ENCODE peak calls at places on chromosomes 4 and X, in seven cellular contexts. H is right lobe of liver, T is fibroblast of lung, E is Caco-2, C is AG04450, O is tibial nerve, X is cardiac muscle cell. S is an unnamed sample. For H3K9me3, the result is how much of the 10 kb centered on the place peaks cover.

GRCh38 chrX:152641996-152642395 is 4.3 kb downstream of the GABRQ start:
- DNase-seq in H (no peak), X (peak), E (peak), T (peak), O (no peak), C (no peak), S (no peak)

GRCh38 chr4:30714408-30715031 is 5.6 kb upstream of the PCDH7 start:
- DNase-seq in X (peak), E (peak), C (no peak), O (peak), T (peak), H (no peak), S (peak)

GRCh38 chr4:107930821-107931774 is at the start of gene CYP2U1:
- DNase-seq in X (peak), E (peak), O (peak), H (peak), C (peak), T (peak), S (peak)

GRCh38 chr4:70895405-70895804 is 6.8 kb upstream of the MOB1B start:
- DNase-seq in X (peak), T (no peak), O (no peak), E (no peak), C (no peak), H (no peak), S (no peak)

GRCh38 chr4:186719925-186720694 is 3.5 kb downstream of the FAT1 start:
- DNase-seq in O (no peak), E (peak), T (peak), C (no peak), H (no peak), X (peak), S (no peak)

GRCh38 chrX:141439651-141440050 is 144.9 kb downstream of the SPANXA1 start:
- DNase-seq in X (peak), H (no peak), O (no peak), E (no peak), C (no peak), T (peak), S (no peak)

GRCh38 chr4:99610605-99611172 is 36.1 kb downstream of the MTTP start:
- DNase-seq in C (no peak), H (no peak), O (no peak), X (no peak), E (no peak), T (peak), S (no peak)

GRCh38 chr4:48913346-48913745 is 6.8 kb upstream of the OCIAD2 start:
- DNase-seq in X (peak), E (no peak), H (no peak), O (no peak), C (peak), T (peak), S (peak)

GRCh38 chrX:133534172-133534571 is 118.9 kb upstream of the GPC4 start:
- DNase-seq in E (no peak), C (no peak), O (no peak), H (no peak), T (no peak), X (no peak), S (no peak)

GRCh38 chrX:105876658-105877057 is 54.3 kb downstream of the NRK start:
- DNase-seq in C (no peak), X (peak), H (no peak), E (peak), T (peak), O (no peak), S (no peak)

GRCh38 chr4:168631241-168632151 is 134.6 kb downstream of the PALLD start:
- DNase-seq in C (no peak), H (peak), X (peak), T (peak), O (no peak), E (peak), S (peak)

GRCh38 chrX:10110984-10111363 is 45.8 kb upstream of the CLCN4 start:
- DNase-seq in E (no peak), H (no peak), T (no peak), C (no peak), X (no peak), O (no peak), S (no peak)

GRCh38 chr4:5386921-5387320 is 321.4 kb downstream of the EVC2 start:
- DNase-seq in O (no peak), E (no peak), T (no peak), H (no peak), C (no peak), X (no peak), S (no peak)

GRCh38 chrX:118528089-118528753 is 32.6 kb downstream of the DOCK11 start:
- DNase-seq in H (no peak), E (no peak), T (no peak), O (no peak), C (no peak), X (no peak), S (no peak)

GRCh38 chr4:107826427-107826980 is 1.8 kb downstream of the SGMS2 start:
- DNase-seq in O (no peak), H (no peak), X (no peak), T (no peak), E (peak), C (no peak), S (no peak)

GRCh38 chrX:39275500-39276068 is 474.3 kb downstream of the MID1IP1 start:
- DNase-seq in O (no peak), H (no peak), X (no peak), T (no peak), E (no peak), C (no peak), S (no peak)

GRCh38 chr4:151045907-151046306 is 30.8 kb upstream of the LRBA start:
- DNase-seq in E (peak), O (no peak), X (no peak), H (no peak), C (no peak), T (no peak), S (no peak)

GRCh38 chr4:55121246-55121645 is 4.1 kb downstream of the KDR start:
- DNase-seq in X (peak), T (no peak), O (no peak), C (no peak), E (no peak), H (no peak), S (no peak)

GRCh38 chr4:74266081-74266480 is 42.2 kb upstream of the EPGN start:
- DNase-seq in O (no peak), H (no peak), T (no peak), C (no peak), E (no peak), X (no peak), S (no peak)

GRCh38 chr4:47002593-47002992 is 9.2 kb upstream of the GABRA4 start:
- DNase-seq in C (peak), X (peak), T (peak), H (no peak), E (peak), O (no peak), S (no peak)

GRCh38 chr4:122960298-122960985 is 38.0 kb upstream of the NUDT6 start:
- DNase-seq in X (peak), H (no peak), T (peak), E (no peak), O (no peak), C (no peak), S (no peak)

GRCh38 chrX:139533444-139533843 is 2.9 kb downstream of the F9 start:
- DNase-seq in H (no peak), T (no peak), O (no peak), C (no peak), X (no peak), E (no peak), S (no peak)

GRCh38 chr4:125389713-125390112 is 75.0 kb downstream of the FAT4 start:
- DNase-seq in E (no peak), O (no peak), C (peak), X (peak), T (peak), H (no peak), S (peak)

GRCh38 chr4:168797176-168797575 is 212.9 kb downstream of the CBR4 start:
- DNase-seq in H (no peak), X (peak), T (peak), O (no peak), E (no peak), C (no peak), S (no peak)

GRCh38 chrX:71367396-71367795 is 1.2 kb downstream of the TAF1 start:
- DNase-seq in C (no peak), T (no peak), X (no peak), H (no peak), E (peak), O (no peak), S (no peak)

GRCh38 chr4:148515248-148515647 is 73.0 kb upstream of the NR3C2 start:
- DNase-seq in X (peak), E (no peak), O (no peak), H (no peak), T (peak), C (no peak), S (no peak)

GRCh38 chr4:2078584-2078983 is 19.5 kb downstream of the NAT8L start:
- DNase-seq in T (no peak), E (no peak), O (no peak), H (no peak), X (no peak), C (no peak), S (no peak)

GRCh38 chr4:53235547-53235946 is 130.3 kb downstream of the SCFD2 start:
- DNase-seq in X (no peak), H (no peak), C (no peak), O (no peak), T (no peak), E (no peak), S (no peak)

GRCh38 chr4:15702941-15703403 is at the start of gene BST1:
- DNase-seq in C (no peak), X (peak), E (no peak), T (peak), H (peak), O (peak), S (no peak)

GRCh38 chr4:168723020-168723419 is 226.2 kb downstream of the PALLD start:
- DNase-seq in T (peak), H (no peak), X (peak), E (no peak), C (no peak), O (peak), S (no peak)

GRCh38 chrX:129701624-129702069 is 37.1 kb upstream of the XPNPEP2 start:
- DNase-seq in H (no peak), O (peak), C (no peak), T (peak), X (peak), E (no peak), S (no peak)

GRCh38 chrX:52563105-52563504 is 46.2 kb upstream of the XAGE1B start:
- DNase-seq in T (no peak), E (no peak), O (no peak), C (no peak), X (no peak), H (no peak), S (no peak)

GRCh38 chrX:52553995-52554642 is 37.3 kb upstream of the XAGE1B start:
- DNase-seq in O (no peak), C (no peak), E (no peak), X (no peak), H (no peak), T (no peak), S (no peak)

GRCh38 chrX:52556741-52557140 is 39.9 kb upstream of the XAGE1B start:
- DNase-seq in O (no peak), C (no peak), E (no peak), T (no peak), H (no peak), X (no peak), S (no peak)

GRCh38 chrX:52558140-52558539 is 41.3 kb upstream of the XAGE1B start:
- DNase-seq in C (no peak), H (no peak), E (no peak), O (no peak), T (no peak), X (no peak), S (no peak)
- H3K9me3 ChIP-seq in C (under half), H (under half), E (under half), O (under half), T (under half), X (under half), S (under half)

GRCh38 chrX:69618803-69619202 is 2.9 kb downstream of the EDA start:
- DNase-seq in E (peak), X (peak), C (no peak), T (peak), O (no peak), H (no peak), S (no peak)
- H3K9me3 ChIP-seq in E (under half), X (under half), C (under half), T (under half), O (under half), H (under half), S (under half)

DNA sequence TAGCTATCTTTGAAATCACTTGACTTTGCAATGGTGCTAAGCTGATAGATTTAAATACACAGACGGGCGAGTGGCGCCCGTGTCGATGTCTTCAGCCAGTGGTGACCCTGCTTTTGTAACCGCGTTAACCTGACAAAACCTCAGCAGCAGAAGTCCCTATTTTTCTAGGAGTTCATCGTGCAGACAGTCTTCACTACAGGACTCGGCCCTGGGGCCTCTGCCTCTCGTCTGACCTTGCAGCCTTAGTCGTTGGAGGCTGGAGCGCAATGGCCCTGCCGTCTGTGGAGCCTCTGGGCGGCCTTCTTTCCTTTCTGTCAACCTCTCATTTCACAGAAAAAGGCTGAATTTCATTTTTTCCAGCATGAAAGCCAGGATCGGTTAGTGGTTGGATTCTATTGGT is 57.9 kb downstream of the CPLX1 start:
- DNase-seq in O (no peak), T (no peak), E (no peak), H (no peak), C (no peak), X (no peak), S (no peak)
- H3K9me3 ChIP-seq in O (half or more), T (under half), E (under half), H (under half), C (under half), X (under half), S (under half)

DNA sequence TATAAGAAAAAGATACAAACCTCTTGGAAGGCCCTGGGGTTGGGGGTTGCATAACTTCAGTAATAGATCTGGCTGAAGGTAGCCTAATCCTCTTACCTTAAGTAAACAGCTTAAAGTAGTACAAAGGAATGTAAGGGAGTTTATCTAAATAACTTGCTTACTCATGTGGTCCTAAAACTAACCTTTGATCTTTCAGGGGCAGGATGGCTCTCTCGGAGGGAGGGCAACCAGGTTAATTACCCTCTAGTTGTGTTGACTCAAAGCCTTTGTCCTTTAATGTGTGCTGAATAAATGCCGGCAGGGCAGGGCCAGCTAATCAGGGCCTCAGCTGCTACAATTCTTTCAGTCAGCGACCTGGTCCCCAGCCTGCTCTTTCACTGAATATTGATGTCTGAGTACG is 822.0 kb upstream of the SLIT2 start:
- DNase-seq in H (no peak), E (peak), T (no peak), C (no peak), O (no peak), X (no peak), S (no peak)
- H3K9me3 ChIP-seq in H (under half), E (under half), T (under half), C (under half), O (under half), X (under half), S (under half)

GRCh38 chr4:12270546-12270945 is 841.9 kb upstream of the HS3ST1 start:
- DNase-seq in X (peak), E (no peak), O (no peak), H (no peak), C (no peak), T (no peak), S (no peak)
- H3K9me3 ChIP-seq in X (under half), E (under half), O (under half), H (under half), C (under half), T (under half), S (under half)

GRCh38 chr4:33685939-33686338 is 2558.4 kb downstream of the ARAP2 start:
- DNase-seq in X (no peak), E (no peak), C (no peak), H (no peak), T (no peak), O (no peak), S (no peak)
- H3K9me3 ChIP-seq in X (under half), E (under half), C (under half), H (under half), T (under half), O (under half), S (under half)

GRCh38 chr4:11876104-11876503 is 447.4 kb upstream of the HS3ST1 start:
- DNase-seq in T (no peak), C (no peak), O (no peak), X (no peak), E (no peak), H (no peak), S (no peak)

GRCh38 chr4:11881364-11881763 is 452.7 kb upstream of the HS3ST1 start:
- DNase-seq in T (no peak), E (no peak), O (no peak), H (no peak), X (no peak), C (no peak), S (no peak)

GRCh38 chr4:11878241-11878640 is 449.5 kb upstream of the HS3ST1 start:
- DNase-seq in O (no peak), C (no peak), E (no peak), H (no peak), X (no peak), T (no peak), S (no peak)
- H3K9me3 ChIP-seq in O (under half), C (under half), E (under half), H (under half), X (under half), T (under half), S (under half)

GRCh38 chr4:128244379-128244778 is 43.2 kb downstream of the PGRMC2 start:
- DNase-seq in E (no peak), O (no peak), H (no peak), X (no peak), T (no peak), C (no peak), S (no peak)

GRCh38 chr4:128255906-128256305 is 31.7 kb downstream of the PGRMC2 start:
- DNase-seq in X (no peak), E (no peak), C (no peak), H (no peak), T (no peak), O (no peak), S (no peak)

GRCh38 chr4:128247906-128248305 is 39.7 kb downstream of the PGRMC2 start:
- DNase-seq in E (no peak), C (no peak), X (no peak), T (no peak), H (no peak), O (no peak), S (no peak)

DNA sequence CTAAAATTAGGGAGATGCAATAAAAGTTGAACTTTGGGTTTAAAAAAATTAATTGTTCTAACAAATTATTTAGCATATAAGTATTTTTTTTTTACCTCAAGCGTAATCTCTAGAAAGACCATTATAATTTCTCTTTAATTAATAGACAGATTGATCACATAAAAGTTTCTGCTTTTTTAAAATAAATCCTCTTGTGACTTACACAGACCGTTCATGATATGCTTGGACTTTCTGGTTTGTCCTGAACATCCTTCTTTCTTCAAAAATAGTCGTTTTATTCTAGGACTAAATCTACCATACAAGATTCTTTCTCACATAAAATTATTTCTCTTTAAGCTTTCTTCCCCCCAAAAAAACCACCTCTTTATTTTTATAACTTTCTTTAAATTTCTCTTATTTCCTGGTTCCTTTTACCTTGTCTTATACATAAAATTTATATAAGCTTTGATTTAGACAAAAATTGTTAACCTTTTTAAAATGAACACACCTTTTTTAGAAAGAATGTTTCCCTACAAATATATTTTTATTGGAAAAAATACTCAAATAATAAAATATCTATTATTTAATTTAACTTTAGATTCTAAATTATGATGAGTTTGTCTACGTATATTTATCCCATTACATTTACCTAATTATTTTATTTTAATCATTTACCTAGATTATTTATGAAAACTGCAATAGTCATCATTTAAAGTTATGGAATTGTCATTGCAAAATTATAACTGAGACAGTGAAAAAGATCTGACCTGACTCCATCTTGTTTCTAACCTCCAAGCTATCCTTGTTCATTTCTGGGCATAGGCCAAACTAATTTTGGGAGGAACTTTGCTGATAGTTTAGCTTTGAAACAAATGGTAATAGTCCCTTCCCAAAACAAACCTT is 37.6 kb downstream of the PGRMC2 start:
- DNase-seq in E (no peak), X (no peak), H (no peak), C (no peak), T (no peak), O (no peak), S (no peak)
- H3K9me3 ChIP-seq in E (under half), X (under half), H (under half), C (under half), T (under half), O (under half), S (under half)

S was measured in SJSA1.